ENCODE peak calls at places on chromosomes 6 and 20, in five cellular contexts. F is mesothelial cell of epicardium, T is RWPE2, V is caudate nucleus, B is Daoy. L is an unnamed sample.

GRCh38 chr20:1287306-1287705 is 21.2 kb downstream of the SNPH start:
- DNase-seq in T (no peak), B (no peak), F (no peak), V (no peak), L (no peak)

GRCh38 chr6:43325876-43326275 is 17.2 kb upstream of the CRIP3 start:
- DNase-seq in F (no peak), T (no peak), B (no peak), V (no peak), L (no peak)

GRCh38 chr6:157514659-157515496 is 133.9 kb downstream of the ZDHHC14 start:
- DNase-seq in F (no peak), B (peak; percentile 76), T (no peak), V (no peak), L (no peak)

GRCh38 chr6:155177369-155177961 is 86.3 kb upstream of the CLDN20 start:
- DNase-seq in B (peak; percentile 51), F (no peak), V (peak; percentile 16), T (no peak), L (peak; percentile 5)

GRCh38 chr20:44087857-44088120 is 99.2 kb downstream of the JPH2 start:
- DNase-seq in V (no peak), T (no peak), F (no peak), B (no peak), L (no peak)

GRCh38 chr20:35664544-35665206 is at the start of the genes CPNE1 and RBM12:
- DNase-seq in T (peak; percentile 99), V (peak; percentile 82), F (peak; percentile 86), B (peak; percentile 94), L (peak; percentile 95)

GRCh38 chr20:44646641-44647274 is 4.7 kb downstream of the ADA start:
- DNase-seq in V (no peak), T (no peak), B (peak; percentile 30), F (no peak), L (peak; percentile 36)

GRCh38 chr20:45406260-45407066 is 1.6 kb upstream of the DBNDD2 start:
- DNase-seq in B (peak; percentile 72), F (no peak), T (peak; percentile 90), V (peak; percentile 46), L (peak; percentile 57)

GRCh38 chr20:20492521-20493334 is 124.8 kb downstream of the INSM1 start:
- DNase-seq in F (no peak), V (peak; percentile 65), B (no peak), T (no peak), L (no peak)

GRCh38 chr6:53495496-53495895 is 49.4 kb downstream of the GCLC start:
- DNase-seq in V (no peak), F (no peak), B (no peak), T (no peak), L (no peak)

GRCh38 chr6:119614138-119614537 is 264.6 kb upstream of the MAN1A1 start:
- DNase-seq in B (peak; percentile 25), T (no peak), F (no peak), V (no peak), L (no peak)

GRCh38 chr6:447381-448165 is 56.0 kb downstream of the IRF4 start:
- DNase-seq in V (no peak), B (no peak), F (no peak), T (no peak), L (no peak)

GRCh38 chr6:29451471-29452193 is 5.2 kb downstream of the OR11A1 start:
- DNase-seq in B (peak; percentile 49), F (no peak), T (no peak), V (no peak), L (no peak)

GRCh38 chr20:36677422-36677771 is 31.4 kb upstream of the SLA2 start:
- DNase-seq in F (no peak), B (no peak), V (no peak), T (no peak), L (no peak)

GRCh38 chr6:142088858-142089216 is 43.9 kb upstream of the GJE1 start:
- DNase-seq in T (peak; percentile 60), B (peak; percentile 39), F (no peak), V (no peak), L (no peak)

GRCh38 chr6:156773935-156774871 is 3.0 kb upstream of the ARID1B start:
- DNase-seq in B (peak; percentile 28), V (no peak), T (no peak), F (no peak), L (no peak)

GRCh38 chr6:40710626-40711354 is 123.6 kb upstream of the LRFN2 start:
- DNase-seq in B (no peak), V (no peak), T (no peak), F (no peak), L (no peak)

GRCh38 chr6:156989159-156989806 is 212.1 kb downstream of the ARID1B start:
- DNase-seq in V (no peak), T (no peak), F (no peak), B (no peak), L (no peak)

GRCh38 chr6:96794980-96795379 is 42.3 kb downstream of the GPR63 start:
- DNase-seq in F (no peak), V (no peak), T (no peak), B (no peak), L (no peak)

GRCh38 chr6:127547909-127548649 is 28.9 kb upstream of the C6orf58 start:
- DNase-seq in T (no peak), V (no peak), F (no peak), B (no peak), L (no peak)

GRCh38 chr20:23260181-23260840 is 90.3 kb upstream of the NXT1 start:
- DNase-seq in V (no peak), T (no peak), B (no peak), F (no peak), L (no peak)

GRCh38 chr6:155412335-155412734 is 43.3 kb downstream of the NOX3 start:
- DNase-seq in T (no peak), F (no peak), V (no peak), B (no peak), L (no peak)

GRCh38 chr6:42021847-42022754 is 28.2 kb upstream of the TAF8 start:
- DNase-seq in F (no peak), V (no peak), B (no peak), T (no peak), L (peak; percentile 84)

GRCh38 chr6:81049425-81050042 is 702.9 kb downstream of the TENT5A start:
- DNase-seq in T (no peak), V (no peak), B (no peak), F (no peak), L (no peak)

GRCh38 chr6:149852180-149852579 is 12.0 kb downstream of the LRP11 start:
- DNase-seq in V (no peak), B (peak; percentile 96), T (no peak), F (no peak), L (peak; percentile 60)